ENCODE peak calls at places on chromosomes 3 and 15, in four cellular contexts. B is CD4-positive, alpha-beta memory T cell; R is brain microvascular endothelial cell; I is NB4. W is an unnamed sample.

GRCh38 chr15:54840999-54841398 is 355.7 kb downstream of the RSL24D1 start:
- DNase-seq in B (no peak), I (no peak), R (no peak), W (no peak)

GRCh38 chr15:95051881-95052280 is 820.5 kb downstream of the MCTP2 start:
- DNase-seq in I (no peak), R (no peak), B (no peak), W (no peak)

GRCh38 chr3:150521458-150521857 is 24.8 kb downstream of the SERP1 start:
- DNase-seq in B (no peak), R (no peak), I (no peak), W (no peak)

GRCh38 chr15:63763476-63764123 is 70.1 kb downstream of the HERC1 start:
- DNase-seq in B (no peak), R (no peak), I (peak; percentile 59), W (peak; percentile 30)

GRCh38 chr3:12990306-12990705 is 82.9 kb downstream of the IQSEC1 start:
- DNase-seq in R (no peak), I (no peak), B (no peak), W (no peak)

GRCh38 chr3:172644258-172644657 is 66.6 kb downstream of the NCEH1 start:
- DNase-seq in R (no peak), I (no peak), B (no peak), W (no peak)

GRCh38 chr15:78050851-78051250 is 26.7 kb downstream of the TBC1D2B start:
- DNase-seq in R (no peak), B (no peak), I (peak; percentile 62), W (no peak)

GRCh38 chr3:14849831-14850230 is 31.1 kb downstream of the FGD5 start:
- DNase-seq in B (no peak), R (no peak), I (no peak), W (no peak)

GRCh38 chr3:65742914-65743313 is 295.8 kb downstream of the MAGI1 start:
- DNase-seq in I (no peak), B (no peak), R (no peak), W (no peak)

GRCh38 chr3:135325726-135326245 is 530.7 kb downstream of the EPHB1 start:
- DNase-seq in I (no peak), R (no peak), B (no peak), W (no peak)

GRCh38 chr3:72488736-72489030 is 359.6 kb downstream of the SHQ1 start:
- DNase-seq in B (no peak), R (peak; percentile 62), I (no peak), W (no peak)

GRCh38 chr15:76116138-76116885 is 56.5 kb downstream of the TMEM266 start:
- DNase-seq in R (no peak), B (no peak), I (no peak), W (no peak)

GRCh38 chr3:51958603-51959521 is 3.7 kb downstream of the GPR62 start:
- DNase-seq in B (no peak), R (no peak), I (no peak), W (no peak)

GRCh38 chr3:192915306-192915705 is 2.4 kb downstream of the MB21D2 start:
- DNase-seq in R (peak; percentile 53), I (peak; percentile 25), B (no peak), W (peak; percentile 29)

GRCh38 chr3:124272611-124273151 is 280.8 kb upstream of the ROPN1 start:
- DNase-seq in B (no peak), R (no peak), I (no peak), W (no peak)

GRCh38 chr15:63985221-63986184 is 60.8 kb downstream of the DAPK2 start:
- DNase-seq in B (no peak), I (no peak), R (no peak), W (no peak)

GRCh38 chr3:178707632-178708031 is 171.4 kb downstream of the KCNMB2 start:
- DNase-seq in R (no peak), B (no peak), I (no peak), W (peak; percentile 67)

DNA sequence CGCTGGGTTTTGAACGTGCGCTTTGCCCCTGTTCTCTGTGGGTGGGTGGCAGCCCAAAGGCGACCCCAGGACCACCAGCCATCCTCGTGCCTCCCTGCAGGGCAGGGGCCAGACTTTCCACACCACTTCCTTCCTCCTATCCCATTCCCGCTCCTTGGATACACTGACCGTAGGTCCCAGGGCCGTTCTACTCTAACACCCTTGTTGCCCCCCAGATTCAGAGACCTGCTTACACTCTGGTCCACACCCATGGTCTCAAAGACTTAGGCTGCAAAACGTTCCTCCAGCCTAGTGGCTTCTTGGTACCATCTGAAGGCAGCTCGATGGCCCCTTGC is 318 bp upstream of the DCLK3 start:
- DNase-seq in I (no peak), B (no peak), R (no peak), W (no peak)
- H3K4me3 ChIP-seq in I (no peak overlapping the region), B (no peak overlapping the region), R (peak overlapping the region; percentile 12), W (no peak overlapping the region)

DNA sequence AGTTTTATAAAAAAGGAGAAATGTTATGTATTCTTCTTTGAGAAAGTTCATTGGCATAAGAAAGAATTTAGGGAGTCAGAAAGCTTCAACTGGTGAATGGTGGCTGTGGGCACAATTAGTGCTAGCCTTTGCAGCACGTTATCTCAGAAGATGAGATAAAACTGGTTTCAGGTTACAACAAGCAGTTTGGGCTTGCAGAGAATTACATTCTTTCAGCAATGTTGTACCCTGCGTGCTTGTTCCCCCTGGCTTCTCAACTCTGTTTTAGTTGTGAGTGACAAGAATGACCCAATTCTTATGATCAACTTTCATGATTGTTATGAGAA is 31.6 kb upstream of the ACP3 start:
- DNase-seq in I (no peak), R (no peak), B (no peak), W (no peak)
- H3K4me3 ChIP-seq in I (no peak overlapping the region), R (no peak overlapping the region), B (no peak overlapping the region), W (no peak overlapping the region)

GRCh38 chr3:16328124-16328523 is 63.1 kb downstream of the OXNAD1 start:
- DNase-seq in I (no peak), B (no peak), R (no peak), W (no peak)

GRCh38 chr3:16331319-16331883 is 66.4 kb downstream of the OXNAD1 start:
- DNase-seq in R (no peak), B (no peak), I (no peak), W (no peak)

GRCh38 chr3:16326724-16327349 is 61.8 kb downstream of the OXNAD1 start:
- DNase-seq in B (no peak), R (no peak), I (no peak), W (peak; percentile 39)

GRCh38 chr3:16329792-16330061 is 64.7 kb downstream of the OXNAD1 start:
- DNase-seq in I (no peak), B (no peak), R (no peak), W (no peak)

DNA sequence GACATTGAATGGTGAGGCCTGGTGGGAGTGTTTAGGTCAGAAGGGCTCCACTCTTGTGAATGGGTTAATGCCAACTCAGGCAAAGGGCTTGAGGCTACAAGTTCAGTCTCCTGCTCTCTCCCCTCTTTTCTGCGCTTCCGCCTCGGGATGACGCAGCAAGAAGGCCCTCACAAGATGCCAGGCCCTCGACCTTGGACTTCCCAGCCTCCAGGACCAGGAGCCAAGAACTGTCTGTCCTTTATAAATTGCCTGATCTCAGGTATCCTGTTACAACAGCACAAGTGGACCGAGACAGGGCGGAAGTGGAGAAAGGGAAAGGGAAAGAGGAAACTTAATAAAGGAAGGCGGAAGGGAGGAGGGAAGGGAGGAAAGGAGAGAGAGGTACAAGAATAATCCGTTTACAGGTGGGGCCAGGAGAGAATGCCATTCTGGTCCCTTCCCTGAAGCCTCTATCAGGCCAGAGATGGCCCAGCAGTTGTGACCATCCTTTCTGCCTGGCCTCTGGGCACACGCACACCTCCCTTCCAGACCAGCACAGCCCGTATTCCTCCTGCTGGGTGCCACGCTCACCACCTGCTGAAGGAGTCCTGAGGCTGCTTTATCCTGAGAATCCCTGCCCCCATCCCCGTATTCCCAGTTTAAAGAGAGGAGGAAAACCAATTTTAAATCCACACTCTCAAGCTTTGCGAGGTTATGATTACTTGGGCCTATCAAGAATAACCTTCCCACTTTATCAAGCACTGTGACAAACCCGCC is 64.2 kb downstream of the OXNAD1 start:
- DNase-seq in R (no peak), I (no peak), B (no peak), W (no peak)
- H3K4me3 ChIP-seq in R (no peak overlapping the region), I (no peak overlapping the region), B (no peak overlapping the region), W (no peak overlapping the region)

DNA sequence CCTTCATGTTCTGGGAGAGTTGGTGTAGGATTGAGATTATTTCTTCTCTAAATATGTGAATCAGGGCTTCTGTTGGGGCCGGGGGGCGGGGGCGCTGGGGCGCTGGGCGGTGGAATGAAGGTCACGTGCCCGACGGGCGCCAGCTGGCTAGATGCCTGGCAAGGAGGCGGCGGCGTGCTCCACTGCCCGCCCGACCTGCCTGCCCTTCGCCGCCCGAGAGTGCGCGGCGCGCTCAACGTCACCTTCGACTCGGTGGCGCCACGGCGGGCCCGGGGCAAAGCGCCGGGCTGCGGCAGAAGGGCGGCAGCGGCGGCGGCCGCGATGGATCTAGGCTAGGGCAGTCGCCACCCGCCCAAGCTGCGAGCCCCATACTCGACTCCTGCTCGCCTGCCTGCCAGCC is 47.0 kb upstream of the LHFPL4 start:
- DNase-seq in R (no peak), B (no peak), I (no peak), W (no peak)
- H3K4me3 ChIP-seq in R (peak overlapping the region; percentile 5), B (no peak overlapping the region), I (no peak overlapping the region), W (peak overlapping the region; percentile 7)

GRCh38 chr3:136583823-136584222 is 168.4 kb downstream of the STAG1 start:
- DNase-seq in I (no peak), B (no peak), R (no peak), W (no peak)
- H3K4me3 ChIP-seq in I (no peak overlapping the region), B (no peak overlapping the region), R (no peak overlapping the region), W (no peak overlapping the region)

GRCh38 chr3:113698213-113698742 is 1.8 kb upstream of the USF3 start:
- DNase-seq in B (no peak), R (no peak), I (no peak), W (no peak)
- H3K4me3 ChIP-seq in B (no peak overlapping the region), R (no peak overlapping the region), I (no peak overlapping the region), W (no peak overlapping the region)

GRCh38 chr3:187022403-187023029 is 92.2 kb downstream of the ST6GAL1 start:
- DNase-seq in I (no peak), R (no peak), B (no peak), W (no peak)
- H3K4me3 ChIP-seq in I (no peak overlapping the region), R (no peak overlapping the region), B (no peak overlapping the region), W (no peak overlapping the region)

DNA sequence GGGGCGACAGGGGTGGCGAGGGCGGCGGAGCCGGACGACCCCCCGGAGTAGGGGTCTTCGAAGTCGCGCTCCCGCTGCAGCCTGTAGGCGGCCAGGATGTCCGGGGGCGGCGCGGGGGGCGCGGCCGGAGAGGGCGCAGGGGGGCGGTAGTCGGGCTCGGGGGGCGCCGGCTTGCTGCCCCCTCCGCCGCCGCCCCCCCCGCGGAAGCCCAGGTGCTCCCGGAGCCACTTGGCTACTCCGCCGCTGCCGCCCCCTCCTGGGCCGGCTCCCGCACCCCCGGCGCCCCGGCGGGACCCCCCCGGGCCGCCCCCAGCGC is 230 bp downstream of the SHF start:
- DNase-seq in R (no peak), I (no peak), B (no peak), W (no peak)
- H3K4me3 ChIP-seq in R (peak overlapping the region; percentile 69), I (no peak overlapping the region), B (no peak overlapping the region), W (peak overlapping the region; percentile 34)

DNA sequence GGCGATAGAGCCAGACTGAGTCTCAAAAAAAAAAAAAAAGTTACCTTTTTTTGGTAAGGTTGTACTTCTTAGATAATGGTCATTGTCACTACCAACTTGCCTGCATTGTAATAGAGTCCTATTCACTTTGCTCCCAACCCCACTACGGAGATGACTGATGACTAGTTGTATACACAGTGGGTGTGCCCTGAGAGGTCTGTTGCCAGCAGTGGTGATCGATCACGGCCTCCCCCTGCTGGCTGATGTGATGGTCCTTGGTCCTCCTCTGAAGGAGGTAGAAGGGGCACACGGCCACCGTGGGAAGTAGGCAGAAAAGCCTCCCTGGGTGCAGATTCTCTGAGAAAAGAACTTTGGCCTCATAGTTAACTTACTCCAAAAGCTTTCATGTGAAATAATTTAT is 10.7 kb downstream of the GCNT3 start:
- DNase-seq in R (peak; percentile 69), B (no peak), I (peak; percentile 57), W (peak; percentile 80)
- H3K4me3 ChIP-seq in R (no peak overlapping the region), B (no peak overlapping the region), I (no peak overlapping the region), W (no peak overlapping the region)

W was measured in bronchial epithelial cell.